ENCODE peak calls at places on chromosomes 7 and 10, in eight cellular contexts. K is lower lobe of right lung; L is psoas muscle; C is PC-9; M is IMR-90; E is lower leg skin; Q is neural progenitor cell; H is CD8-positive, alpha-beta memory T cell. W is an unnamed sample.

GRCh38 chr10:32981760-32982159 is 23.7 kb upstream of the ITGB1 start:
- DNase-seq in K (no peak), L (peak; percentile 58), C (no peak), M (peak; percentile 68), E (peak; percentile 28), Q (no peak), H (peak; percentile 20), W (peak; percentile 48)

GRCh38 chr7:1531263-1531978 is 919 bp downstream of the MAFK start:
- DNase-seq in K (no peak), L (peak; percentile 72), C (no peak), M (peak; percentile 41), E (no peak), Q (no peak), H (peak; percentile 64), W (no peak)

GRCh38 chr10:68301790-68302502 is 29.9 kb upstream of the HNRNPH3 start:
- DNase-seq in K (no peak), L (no peak), C (peak; percentile 9), M (peak; percentile 75), E (no peak), Q (peak; percentile 31), H (peak; percentile 18), W (peak; percentile 24)

GRCh38 chr7:95917622-95918021 is 145.3 kb downstream of the DYNC1I1 start:
- DNase-seq in K (no peak), L (no peak), C (no peak), M (no peak), E (no peak), Q (no peak), H (no peak), W (no peak)

GRCh38 chr10:103636996-103637395 is 143.5 kb downstream of the NEURL1 start:
- DNase-seq in K (no peak), L (no peak), C (no peak), M (peak; percentile 43), E (no peak), Q (no peak), H (no peak), W (no peak)

GRCh38 chr10:128165536-128165935 is 39.3 kb upstream of the MKI67 start:
- DNase-seq in K (no peak), L (no peak), C (no peak), M (no peak), E (no peak), Q (no peak), H (no peak), W (no peak)

GRCh38 chr7:121752706-121753105 is 120.3 kb upstream of the PTPRZ1 start:
- DNase-seq in K (no peak), L (no peak), C (no peak), M (peak; percentile 13), E (no peak), Q (peak; percentile 52), H (no peak), W (no peak)

GRCh38 chr7:136139392-136139791 is 162.2 kb upstream of the MTPN start:
- DNase-seq in K (no peak), L (no peak), C (no peak), M (no peak), E (no peak), Q (no peak), H (no peak), W (no peak)

GRCh38 chr10:129963831-129964501 is at the start of gene EBF3:
- DNase-seq in K (peak; percentile 54), L (peak; percentile 95), C (no peak), M (peak; percentile 50), E (peak; percentile 60), Q (peak; percentile 96), H (peak; percentile 58), W (no peak)

GRCh38 chr7:158264881-158265742 is 322.5 kb downstream of the PTPRN2 start:
- DNase-seq in K (peak; percentile 30), L (peak; percentile 20), C (no peak), M (no peak), E (no peak), Q (no peak), H (no peak), W (no peak)

GRCh38 chr7:139775829-139776266 is 1.9 kb downstream of the HIPK2 start:
- DNase-seq in K (peak; percentile 60), L (peak; percentile 64), C (peak; percentile 53), M (peak; percentile 85), E (peak; percentile 67), Q (peak; percentile 43), H (peak; percentile 56), W (peak; percentile 81)

GRCh38 chr7:11298220-11298619 is 324.5 kb downstream of the PHF14 start:
- DNase-seq in K (no peak), L (no peak), C (no peak), M (no peak), E (no peak), Q (no peak), H (no peak), W (peak; percentile 5)

GRCh38 chr10:110857265-110858158 is 14.2 kb upstream of the PDCD4 start:
- DNase-seq in K (no peak), L (no peak), C (no peak), M (peak; percentile 84), E (peak; percentile 62), Q (no peak), H (no peak), W (no peak)

GRCh38 chr10:679556-679955 is 9.9 kb downstream of the DIP2C start:
- DNase-seq in K (no peak), L (no peak), C (no peak), M (no peak), E (no peak), Q (no peak), H (no peak), W (no peak)

GRCh38 chr10:676178-676577 is 13.3 kb downstream of the DIP2C start:
- DNase-seq in K (no peak), L (no peak), C (no peak), M (no peak), E (no peak), Q (no peak), H (no peak), W (no peak)

GRCh38 chr10:675532-675931 is 13.9 kb downstream of the DIP2C start:
- DNase-seq in K (no peak), L (no peak), C (no peak), M (no peak), E (no peak), Q (no peak), H (no peak), W (no peak)

GRCh38 chr10:677750-678661 is 11.5 kb downstream of the DIP2C start:
- DNase-seq in K (no peak), L (peak; percentile 58), C (no peak), M (no peak), E (no peak), Q (no peak), H (no peak), W (no peak)

DNA sequence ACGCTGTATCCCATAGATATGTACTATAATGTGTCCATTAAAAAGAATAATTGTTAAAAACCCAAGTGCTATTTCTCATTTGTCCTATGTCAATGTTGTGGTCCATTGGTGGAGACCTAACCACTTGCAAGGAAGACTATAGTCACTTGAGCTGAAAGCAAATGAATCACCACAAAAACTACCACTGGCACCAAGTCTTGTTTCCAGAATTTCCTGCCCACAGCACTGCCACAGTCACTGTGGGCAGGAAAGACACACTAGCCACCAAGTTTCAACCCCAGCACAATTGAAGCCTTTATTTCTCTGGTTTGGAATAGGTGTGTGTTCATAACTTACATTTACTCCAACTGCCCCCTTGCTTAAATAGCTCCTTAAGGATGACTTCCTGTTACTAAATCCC is 12.4 kb downstream of the DIP2C start:
- DNase-seq in K (no peak), L (no peak), C (no peak), M (no peak), E (peak; percentile 3), Q (no peak), H (no peak), W (no peak)
- H3K4me3 ChIP-seq in K (no peak overlapping the region), L (no peak overlapping the region), C (no peak overlapping the region), M (no peak overlapping the region), E (no peak overlapping the region), Q (no peak overlapping the region), H (no peak overlapping the region), W (no peak overlapping the region)

DNA sequence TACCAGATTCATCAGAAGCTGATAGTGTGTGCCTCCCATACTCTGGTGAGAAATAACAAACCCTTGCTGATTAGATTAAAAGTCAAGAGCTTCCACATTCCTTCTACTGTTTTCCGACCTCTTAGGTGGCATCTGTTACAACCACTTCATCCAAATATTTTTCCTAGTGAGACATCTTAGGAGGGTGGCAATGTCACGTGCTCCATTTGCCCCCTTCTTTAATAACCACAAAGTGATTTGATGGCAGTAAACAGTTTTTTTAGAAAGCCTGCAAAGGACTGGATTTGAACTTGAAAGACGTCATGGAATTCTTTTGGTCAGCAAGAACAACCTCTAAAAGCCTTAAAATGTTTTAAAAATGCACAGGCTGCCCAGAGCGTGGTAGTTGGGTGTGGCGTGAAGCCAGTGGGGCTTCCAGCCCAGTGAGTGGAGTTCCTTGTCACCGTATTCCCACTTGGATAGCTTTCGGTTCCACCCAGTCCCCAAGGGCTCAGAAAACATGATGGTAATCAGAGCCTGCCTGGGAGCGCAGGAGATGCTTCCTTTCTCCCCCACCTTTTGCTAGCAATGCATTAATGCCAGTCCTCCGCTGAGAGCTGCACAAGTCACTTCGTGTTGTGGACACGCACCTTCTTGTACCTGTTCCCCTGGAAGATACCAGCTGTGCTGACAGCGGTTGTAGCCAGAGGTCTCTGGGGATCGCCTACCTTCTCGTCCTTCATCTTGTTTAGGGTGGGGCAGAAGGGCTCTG is 256.4 kb downstream of the KIAA1217 start:
- DNase-seq in K (no peak), L (no peak), C (peak; percentile 41), M (peak; percentile 91), E (no peak), Q (no peak), H (no peak), W (no peak)
- H3K4me3 ChIP-seq in K (peak overlapping the region; percentile 34), L (peak overlapping the region; percentile 61), C (peak overlapping the region; percentile 80), M (no peak overlapping the region), E (no peak overlapping the region), Q (no peak overlapping the region), H (no peak overlapping the region), W (no peak overlapping the region)

DNA sequence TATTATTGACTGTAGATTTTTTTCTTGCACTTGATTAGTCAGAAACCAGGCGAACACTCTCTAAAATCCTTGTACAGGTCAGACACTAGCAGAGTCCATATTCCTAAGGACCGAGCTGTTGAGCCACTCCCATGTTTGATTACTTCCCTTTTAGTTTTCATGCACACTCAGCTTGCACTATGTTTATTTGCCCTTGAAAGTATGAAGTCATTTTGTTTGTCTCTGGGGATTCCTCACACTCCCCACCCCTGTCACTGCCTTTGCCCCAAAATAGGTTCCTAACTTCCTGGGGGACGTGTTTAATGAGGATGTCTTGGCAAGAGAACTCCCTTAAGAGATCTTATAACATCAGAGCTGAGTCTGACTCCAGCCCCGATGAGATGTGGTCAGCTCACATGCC is 182.1 kb downstream of the EVX1 start:
- DNase-seq in K (no peak), L (no peak), C (no peak), M (no peak), E (no peak), Q (no peak), H (no peak), W (no peak)
- H3K4me3 ChIP-seq in K (no peak overlapping the region), L (no peak overlapping the region), C (peak overlapping the region; percentile 6), M (no peak overlapping the region), E (no peak overlapping the region), Q (no peak overlapping the region), H (no peak overlapping the region), W (no peak overlapping the region)

DNA sequence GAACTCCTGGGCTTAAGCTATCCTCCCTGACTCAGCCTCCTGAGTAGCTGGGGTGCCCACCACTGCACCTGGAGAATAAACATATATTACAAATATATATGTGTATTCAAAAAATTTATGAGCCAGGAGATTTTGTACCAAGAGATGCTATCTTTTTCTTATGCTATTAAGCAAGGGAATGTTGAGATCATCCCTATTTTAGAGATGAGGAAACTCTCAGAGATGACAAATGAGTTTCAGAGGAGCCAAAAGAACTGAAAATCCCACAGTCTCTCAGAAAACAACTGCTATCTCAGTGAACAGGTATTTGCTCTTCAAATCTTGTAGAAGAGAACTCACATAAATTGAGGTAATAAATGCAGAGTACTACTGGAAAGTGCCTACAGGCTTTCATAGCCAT is 29.6 kb upstream of the ANAPC16 start:
- DNase-seq in K (no peak), L (no peak), C (no peak), M (peak; percentile 37), E (no peak), Q (no peak), H (no peak), W (no peak)
- H3K4me3 ChIP-seq in K (no peak overlapping the region), L (peak overlapping the region; percentile 35), C (no peak overlapping the region), M (no peak overlapping the region), E (no peak overlapping the region), Q (no peak overlapping the region), H (no peak overlapping the region), W (no peak overlapping the region)